ENCODE peak calls at places on chromosomes 3 and 15, in nine cellular contexts. C is NCI-H1417; D is brain pericyte; U is activated CD4-positive, alpha-beta T cell treated with anti-CD3 and anti-CD28 coated beads for 36 hours; M is A172; A is stimulated activated CD4-positive, alpha-beta T cell treated with anti-CD3 and anti-CD28 coated beads, Interleukin-12 subunit alpha, Interleukin-12 subunit beta, amount 100 ng/mL, for 4 hours; S is iris pigment epithelial cell; Y is activated T-helper 9 cell treated with anti-CD3 and anti-CD28 coated beads, Interleukin-2, amount 50 U/mL, for 16 hours; W is stimulated activated naive CD8-positive, alpha-beta T cell treated with anti-CD3 and anti-CD28 coated beads, Interleukin-15, amount 100 ng/mL, for 72 hours. Z is an unnamed sample.
A peak's percentile ranks its signal among the peaks of the same experiment; 100 is the strongest.

GRCh38 chr15:60301024-60301423 is 96.8 kb downstream of the ANXA2 start:
- DNase-seq in C (peak; percentile 52), D (no peak), U (no peak), M (peak; percentile 27), A (no peak), S (no peak), Y (no peak), W (no peak), Z (no peak)

GRCh38 chr15:44633603-44634002 is 29.9 kb downstream of the SPG11 start:
- DNase-seq in C (no peak), D (no peak), U (peak; percentile 13), M (peak; percentile 13), A (no peak), S (peak; percentile 46), Y (no peak), W (peak; percentile 48), Z (no peak)

GRCh38 chr3:49296781-49297420 is 19.9 kb upstream of the C3orf62 start:
- DNase-seq in C (no peak), D (no peak), U (no peak), M (no peak), A (no peak), S (peak; percentile 56), Y (no peak), W (no peak), Z (no peak)

GRCh38 chr3:53223025-53223424 is 32.8 kb downstream of the TKT start:
- DNase-seq in C (no peak), D (no peak), U (no peak), M (no peak), A (no peak), S (no peak), Y (no peak), W (no peak), Z (no peak)

GRCh38 chr3:101938262-101938847 is 89.0 kb downstream of the NFKBIZ start:
- DNase-seq in C (no peak), D (no peak), U (no peak), M (no peak), A (no peak), S (peak; percentile 20), Y (no peak), W (no peak), Z (no peak)

GRCh38 chr15:92623435-92623834 is 32.1 kb downstream of the FAM174B start:
- DNase-seq in C (peak; percentile 94), D (no peak), U (no peak), M (no peak), A (no peak), S (no peak), Y (no peak), W (no peak), Z (no peak)

GRCh38 chr3:33645060-33645841 is 72.8 kb downstream of the CLASP2 start:
- DNase-seq in C (peak; percentile 76), D (no peak), U (peak; percentile 48), M (peak; percentile 38), A (no peak), S (peak; percentile 47), Y (no peak), W (peak; percentile 40), Z (peak; percentile 39)

GRCh38 chr15:69760263-69760855 is 307.7 kb downstream of the RPLP1 start:
- DNase-seq in C (no peak), D (no peak), U (peak; percentile 34), M (peak; percentile 6), A (no peak), S (peak; percentile 90), Y (no peak), W (peak; percentile 54), Z (peak; percentile 34)

GRCh38 chr3:29331035-29331434 is 50.2 kb downstream of the RBMS3 start:
- DNase-seq in C (no peak), D (no peak), U (no peak), M (no peak), A (no peak), S (no peak), Y (no peak), W (no peak), Z (no peak)

GRCh38 chr15:92161039-92161670 is 232.5 kb upstream of the ST8SIA2 start:
- DNase-seq in C (no peak), D (no peak), U (no peak), M (no peak), A (no peak), S (no peak), Y (no peak), W (no peak), Z (no peak)

GRCh38 chr15:58212909-58213526 is 74.8 kb downstream of the AQP9 start:
- DNase-seq in C (peak; percentile 61), D (no peak), U (no peak), M (peak; percentile 38), A (no peak), S (peak; percentile 65), Y (no peak), W (no peak), Z (no peak)

GRCh38 chr15:82680200-82681102 is 29.2 kb downstream of the AP3B2 start:
- DNase-seq in C (peak; percentile 69), D (no peak), U (peak; percentile 90), M (no peak), A (peak; percentile 79), S (no peak), Y (peak; percentile 66), W (peak; percentile 84), Z (peak; percentile 49)

GRCh38 chr3:198048445-198048844 is 88.4 kb downstream of the LMLN start:
- DNase-seq in C (no peak), D (no peak), U (no peak), M (no peak), A (no peak), S (no peak), Y (no peak), W (no peak), Z (no peak)

GRCh38 chr3:29026959-29027358 is 253.9 kb upstream of the RBMS3 start:
- DNase-seq in C (no peak), D (no peak), U (no peak), M (no peak), A (no peak), S (peak; percentile 39), Y (no peak), W (no peak), Z (no peak)

GRCh38 chr3:196636369-196637349 is 2.8 kb upstream of the NRROS start:
- DNase-seq in C (no peak), D (no peak), U (no peak), M (no peak), A (no peak), S (no peak), Y (no peak), W (no peak), Z (no peak)

GRCh38 chr15:43514241-43515057 is 3.0 kb upstream of the MAP1A start:
- DNase-seq in C (peak; percentile 48), D (no peak), U (no peak), M (no peak), A (no peak), S (peak; percentile 45), Y (no peak), W (no peak), Z (no peak)

GRCh38 chr3:157789162-157789561 is 285.9 kb upstream of the VEPH1 start:
- DNase-seq in C (no peak), D (no peak), U (no peak), M (peak; percentile 37), A (no peak), S (no peak), Y (no peak), W (no peak), Z (no peak)

Z was measured in activated T-helper 2 cell treated with anti-CD3 and anti-CD28 coated beads, Interferon-gamma antibody, Interleukin-2, Interleukin-4, amounts not matched to agents 10 μg/mL and 5 μg/mL and 100 μg/mL, durations not matched to agents 14 hours and 24 hours and 36 hours.